ENCODE peak calls at places on chromosomes 6 and 20, in ten cellular contexts. N is T follicular helper cell; D is HTR-8/SVneo; E is WTC11; Z is NT2/D1; T is stimulated activated CD4-positive, alpha-beta T cell treated with anti-CD3 and anti-CD28 coated beads, Interleukin-2, amount 100 ng/mL, for 24 hours; P is upper lobe of right lung; V is fibroblast of the conjunctiva; G is left cardiac atrium; Q is aorta. B is an unnamed sample.

GRCh38 chr20:1875762-1876161 is 19.4 kb upstream of the SIRPA start:
- DNase-seq in Z (no peak), Q (no peak), N (no peak), P (no peak), E (no peak), T (no peak), V (no peak), G (no peak), D (no peak), B (no peak)

GRCh38 chr6:169082093-169082492 is 171.6 kb downstream of the THBS2 start:
- DNase-seq in T (no peak), G (no peak), V (no peak), N (no peak), Z (no peak), E (no peak), P (no peak), Q (no peak), D (no peak), B (no peak)

GRCh38 chr6:38567436-38567835 is 72.3 kb downstream of the BTBD9 start:
- DNase-seq in N (no peak), T (peak; percentile 3), P (no peak), V (peak; percentile 88), G (peak; percentile 78), D (peak; percentile 24), Z (no peak), E (no peak), Q (peak; percentile 75), B (no peak)

GRCh38 chr6:159249752-159250151 is 80.6 kb downstream of the FNDC1 start:
- DNase-seq in G (no peak), Z (no peak), T (no peak), E (no peak), Q (no peak), P (no peak), N (no peak), V (no peak), D (no peak), B (no peak)

GRCh38 chr6:90068264-90068663 is 174.0 kb downstream of the GJA10 start:
- DNase-seq in N (no peak), E (no peak), V (peak; percentile 23), T (peak; percentile 49), G (peak; percentile 29), Z (peak; percentile 25), P (no peak), D (peak; percentile 4), Q (no peak), B (no peak)

GRCh38 chr20:63976980-63977391 is 2.5 kb downstream of the SAMD10 start:
- DNase-seq in V (no peak), D (no peak), G (peak; percentile 24), E (no peak), N (no peak), Z (no peak), T (no peak), Q (no peak), P (no peak), B (no peak)

GRCh38 chr6:4637691-4638433 is 138.3 kb upstream of the CDYL start:
- DNase-seq in V (no peak), N (no peak), E (no peak), T (peak; percentile 33), Z (no peak), P (no peak), G (no peak), D (peak; percentile 25), Q (no peak), B (no peak)

GRCh38 chr6:10478187-10479040 is 42.7 kb upstream of the GCNT2 start:
- DNase-seq in N (no peak), Q (no peak), D (peak; percentile 63), G (no peak), V (peak; percentile 24), P (no peak), E (no peak), Z (peak; percentile 25), T (no peak), B (peak; percentile 42)

GRCh38 chr6:25882066-25882496 is 8.0 kb upstream of the SLC17A3 start:
- DNase-seq in Z (no peak), D (no peak), N (peak; percentile 7), Q (peak; percentile 45), P (peak; percentile 78), E (peak; percentile 89), V (no peak), T (peak; percentile 20), G (peak; percentile 40), B (no peak)

B was measured in T-helper 2 cell.